ENCODE peak calls at places on chromosomes 7 and 10, in ten cellular contexts. Y is KG1; D is Kasumi-1; A is AG04449; L is GM12865; W is LoVo; H is osteocyte; S is skeletal muscle cell; R is stimulated activated naive CD8-positive, alpha-beta T cell treated with anti-CD3 and anti-CD28 coated beads, Interleukin-15, amount 100 ng/mL, for 72 hours; B is ELR. U is an unnamed sample.

GRCh38 chr10:3046210-3046779 is 21.1 kb upstream of the PFKP start:
- DNase-seq in Y (no peak), D (no peak), A (no peak), L (no peak), W (no peak), H (no peak), S (no peak), R (no peak), B (no peak), U (no peak)

GRCh38 chr10:26478061-26478460 is 39.9 kb downstream of the APBB1IP start:
- DNase-seq in Y (no peak), D (no peak), A (no peak), L (no peak), W (no peak), H (no peak), S (no peak), R (no peak), B (no peak), U (no peak)

GRCh38 chr10:14032406-14032998 is 298.2 kb downstream of the FRMD4A start:
- DNase-seq in Y (no peak), D (no peak), A (no peak), L (peak), W (no peak), H (no peak), S (no peak), R (peak), B (peak), U (no peak)

GRCh38 chr10:70649526-70649925 is 22.8 kb upstream of the ADAMTS14 start:
- DNase-seq in Y (no peak), D (no peak), A (no peak), L (no peak), W (peak), H (no peak), S (no peak), R (no peak), B (peak), U (peak)

GRCh38 chr7:92904292-92905131 is 68.1 kb upstream of the CDK6 start:
- DNase-seq in Y (peak), D (peak), A (peak), L (peak), W (peak), H (no peak), S (peak), R (peak), B (peak), U (peak)

GRCh38 chr10:116688241-116688711 is 54.1 kb downstream of the HSPA12A start:
- DNase-seq in Y (no peak), D (no peak), A (no peak), L (no peak), W (no peak), H (no peak), S (peak), R (no peak), B (peak), U (no peak)

GRCh38 chr7:129053938-129054437 is 923 bp downstream of the TNPO3 start:
- DNase-seq in Y (no peak), D (no peak), A (no peak), L (no peak), W (no peak), H (no peak), S (no peak), R (no peak), B (peak), U (no peak)

GRCh38 chr10:100989088-100989487 is 1.7 kb downstream of the TWNK start:
- DNase-seq in Y (no peak), D (no peak), A (no peak), L (no peak), W (no peak), H (no peak), S (no peak), R (no peak), B (no peak), U (no peak)

GRCh38 chr10:47370878-47371277 is 13.2 kb downstream of the ZNF488 start:
- DNase-seq in Y (no peak), D (no peak), A (no peak), L (no peak), W (no peak), H (peak), S (no peak), R (no peak), B (no peak), U (no peak)

GRCh38 chr10:690227-691161 is 1.0 kb upstream of the DIP2C start:
- DNase-seq in Y (no peak), D (no peak), A (no peak), L (no peak), W (no peak), H (no peak), S (no peak), R (no peak), B (peak), U (no peak)

GRCh38 chr7:39838326-39838725 is 111.7 kb upstream of the CDK13 start:
- DNase-seq in Y (no peak), D (no peak), A (no peak), L (peak), W (peak), H (no peak), S (peak), R (no peak), B (peak), U (no peak)

GRCh38 chr7:133481676-133482075 is 228.8 kb downstream of the EXOC4 start:
- DNase-seq in Y (no peak), D (no peak), A (peak), L (no peak), W (no peak), H (no peak), S (peak), R (no peak), B (peak), U (peak)

GRCh38 chr7:112238852-112239610 is 32.5 kb downstream of the ZNF277 start:
- DNase-seq in Y (no peak), D (no peak), A (no peak), L (no peak), W (no peak), H (no peak), S (no peak), R (no peak), B (peak), U (peak)

GRCh38 chr10:61262486-61263261 is 190.5 kb downstream of the TMEM26 start:
- DNase-seq in Y (no peak), D (no peak), A (peak), L (no peak), W (no peak), H (no peak), S (no peak), R (no peak), B (peak), U (no peak)

GRCh38 chr7:7292608-7293007 is 110.3 kb downstream of the C1GALT1 start:
- DNase-seq in Y (no peak), D (no peak), A (no peak), L (no peak), W (no peak), H (no peak), S (no peak), R (no peak), B (no peak), U (no peak)

GRCh38 chr7:23654508-23654907 is 25.5 kb upstream of the FAM221A start:
- DNase-seq in Y (no peak), D (peak), A (no peak), L (peak), W (peak), H (no peak), S (no peak), R (no peak), B (peak), U (peak)

GRCh38 chr10:63554666-63555065 is 33.5 kb downstream of the REEP3 start:
- DNase-seq in Y (peak), D (peak), A (peak), L (peak), W (peak), H (no peak), S (peak), R (peak), B (peak), U (peak)

GRCh38 chr7:32074787-32075570 is 4.8 kb upstream of the PDE1C start:
- DNase-seq in Y (no peak), D (peak), A (no peak), L (no peak), W (no peak), H (no peak), S (no peak), R (no peak), B (no peak), U (no peak)

GRCh38 chr10:120950103-120950561 is 99.0 kb downstream of the WDR11 start:
- DNase-seq in Y (no peak), D (no peak), A (no peak), L (no peak), W (no peak), H (no peak), S (no peak), R (no peak), B (no peak), U (no peak)

GRCh38 chr7:42689626-42690025 is 222.2 kb downstream of the C7orf25 start:
- DNase-seq in Y (no peak), D (no peak), A (no peak), L (no peak), W (no peak), H (no peak), S (no peak), R (no peak), B (peak), U (no peak)

GRCh38 chr10:110708776-110709443 is 64.8 kb downstream of the RBM20 start:
- DNase-seq in Y (no peak), D (no peak), A (no peak), L (no peak), W (no peak), H (no peak), S (no peak), R (no peak), B (no peak), U (no peak)

GRCh38 chr7:35465791-35466336 is 212.0 kb upstream of the TBX20 start:
- DNase-seq in Y (no peak), D (no peak), A (no peak), L (no peak), W (no peak), H (no peak), S (no peak), R (no peak), B (no peak), U (no peak)

GRCh38 chr7:141660259-141660658 is 41.7 kb downstream of the DENND11 start:
- DNase-seq in Y (no peak), D (peak), A (no peak), L (no peak), W (no peak), H (no peak), S (no peak), R (no peak), B (no peak), U (no peak)

GRCh38 chr10:58385784-58386112 is 538 bp downstream of the TFAM start:
- DNase-seq in Y (no peak), D (peak), A (no peak), L (peak), W (peak), H (no peak), S (no peak), R (no peak), B (peak), U (peak)

GRCh38 chr10:119306964-119307363 is 99.6 kb downstream of the GRK5 start:
- DNase-seq in Y (no peak), D (no peak), A (no peak), L (no peak), W (no peak), H (no peak), S (no peak), R (no peak), B (peak), U (peak)

GRCh38 chr7:18437086-18437485 is 58.5 kb upstream of the HDAC9 start:
- DNase-seq in Y (no peak), D (no peak), A (no peak), L (no peak), W (no peak), H (no peak), S (no peak), R (no peak), B (no peak), U (no peak)

GRCh38 chr7:47553309-47553708 is 28.6 kb downstream of the TNS3 start:
- DNase-seq in Y (no peak), D (no peak), A (no peak), L (no peak), W (no peak), H (no peak), S (no peak), R (no peak), B (no peak), U (no peak)

GRCh38 chr10:26837139-26837538 is 23.6 kb downstream of the ABI1 start:
- DNase-seq in Y (no peak), D (peak), A (no peak), L (no peak), W (no peak), H (no peak), S (no peak), R (no peak), B (no peak), U (no peak)

GRCh38 chr10:71231196-71231595 is 18.8 kb downstream of the UNC5B start:
- DNase-seq in Y (no peak), D (no peak), A (no peak), L (no peak), W (no peak), H (no peak), S (no peak), R (no peak), B (no peak), U (no peak)

GRCh38 chr7:103905997-103906396 is 83.5 kb downstream of the RELN start:
- DNase-seq in Y (no peak), D (no peak), A (no peak), L (no peak), W (no peak), H (no peak), S (no peak), R (no peak), B (no peak), U (no peak)

GRCh38 chr7:82018226-82018625 is 248.4 kb upstream of the HGF start:
- DNase-seq in Y (no peak), D (no peak), A (no peak), L (no peak), W (no peak), H (no peak), S (no peak), R (no peak), B (no peak), U (no peak)

GRCh38 chr10:86362566-86363183 is 3.9 kb downstream of the GRID1 start:
- DNase-seq in Y (no peak), D (no peak), A (no peak), L (no peak), W (no peak), H (no peak), S (no peak), R (no peak), B (no peak), U (no peak)

GRCh38 chr7:22759721-22760120 is 32.7 kb downstream of the IL6 start:
- DNase-seq in Y (no peak), D (no peak), A (no peak), L (no peak), W (no peak), H (no peak), S (no peak), R (no peak), B (peak), U (no peak)

GRCh38 chr10:114902151-114902550 is 35.8 kb upstream of the TRUB1 start:
- DNase-seq in Y (no peak), D (no peak), A (no peak), L (no peak), W (no peak), H (no peak), S (no peak), R (no peak), B (no peak), U (no peak)

GRCh38 chr10:80462277-80462985 is 8.3 kb downstream of the TSPAN14 start:
- DNase-seq in Y (no peak), D (no peak), A (no peak), L (no peak), W (no peak), H (no peak), S (no peak), R (no peak), B (peak), U (no peak)

GRCh38 chr7:31079126-31079918 is 27.2 kb downstream of the ADCYAP1R1 start:
- DNase-seq in Y (no peak), D (no peak), A (no peak), L (no peak), W (no peak), H (no peak), S (no peak), R (no peak), B (no peak), U (no peak)

GRCh38 chr10:12701696-12702095 is 299.8 kb downstream of the CCDC3 start:
- DNase-seq in Y (no peak), D (no peak), A (no peak), L (no peak), W (no peak), H (no peak), S (no peak), R (no peak), B (no peak), U (no peak)

GRCh38 chr10:101565936-101566332 is 22.1 kb downstream of the POLL start:
- DNase-seq in Y (no peak), D (no peak), A (no peak), L (no peak), W (no peak), H (no peak), S (no peak), R (no peak), B (no peak), U (no peak)

GRCh38 chr10:119246862-119247549 is 39.6 kb downstream of the GRK5 start:
- DNase-seq in Y (no peak), D (no peak), A (peak), L (no peak), W (no peak), H (no peak), S (peak), R (no peak), B (peak), U (no peak)

GRCh38 chr10:130802301-130802700 is 509.2 kb downstream of the TCERG1L start:
- DNase-seq in Y (no peak), D (no peak), A (no peak), L (no peak), W (no peak), H (no peak), S (no peak), R (no peak), B (no peak), U (no peak)